ENCODE peak calls at places on chromosomes 4 and X, in five cellular contexts. H, Y, V, N and B are unnamed samples.
A peak's percentile ranks its signal among the peaks of the same experiment; 100 is the strongest.

GRCh38 chr4:124640037-124640730 is 72.3 kb downstream of the ANKRD50 start:
- DNase-seq in Y (no peak), N (no peak), V (peak; percentile 88), H (no peak), B (peak; percentile 97)

GRCh38 chr4:47744253-47744652 is 93.6 kb downstream of the CORIN start:
- DNase-seq in Y (no peak), N (no peak), V (no peak), H (no peak), B (peak; percentile 38)

GRCh38 chr4:144574004-144574403 is 72.0 kb upstream of the HHIP start:
- DNase-seq in Y (no peak), V (no peak), N (peak; percentile 24), H (no peak), B (no peak)

GRCh38 chr4:93897559-93897958 is 69.0 kb downstream of the ATOH1 start:
- DNase-seq in H (no peak), N (peak; percentile 16), V (no peak), Y (no peak), B (peak; percentile 39)

GRCh38 chr4:77095101-77095826 is 19.5 kb upstream of the CCNI start:
- DNase-seq in Y (peak; percentile 65), N (peak; percentile 81), H (no peak), V (peak; percentile 63), B (peak; percentile 70)

GRCh38 chr4:7827566-7827965 is 112.1 kb downstream of the AFAP1 start:
- DNase-seq in N (no peak), Y (no peak), V (no peak), H (no peak), B (no peak)

GRCh38 chr4:6404611-6405416 is 67.6 kb downstream of the PPP2R2C start:
- DNase-seq in N (no peak), Y (no peak), V (no peak), H (no peak), B (no peak)

GRCh38 chrX:150513564-150513963 is 54.9 kb upstream of the MTM1 start:
- DNase-seq in H (no peak), Y (no peak), N (no peak), V (peak; percentile 1), B (no peak)

GRCh38 chr4:158667651-158668198 is 4.0 kb downstream of the C4orf46 start:
- DNase-seq in N (peak; percentile 36), H (no peak), Y (peak; percentile 28), V (peak; percentile 27), B (peak; percentile 58)

GRCh38 chrX:63680423-63680822 is 104.6 kb downstream of the ARHGEF9 start:
- DNase-seq in N (no peak), H (no peak), V (no peak), Y (no peak), B (no peak)

GRCh38 chr4:57080781-57081650 is 29.2 kb downstream of the IGFBP7 start:
- DNase-seq in H (peak; percentile 99), Y (no peak), V (peak; percentile 95), N (peak; percentile 6), B (peak; percentile 85)

GRCh38 chr4:80309301-80310004 is 26.1 kb upstream of the CFAP299 start:
- DNase-seq in N (no peak), Y (no peak), V (peak; percentile 89), H (peak; percentile 54), B (peak; percentile 75)

GRCh38 chrX:9775930-9776329 is 10.3 kb upstream of the GPR143 start:
- DNase-seq in N (peak; percentile 20), H (no peak), V (no peak), Y (no peak), B (no peak)

GRCh38 chr4:125140966-125141495 is 173.7 kb upstream of the FAT4 start:
- DNase-seq in V (peak; percentile 19), Y (no peak), H (no peak), N (no peak), B (peak; percentile 32)

GRCh38 chr4:140637836-140638235 is 69.1 kb upstream of the UCP1 start:
- DNase-seq in V (peak; percentile 23), Y (peak; percentile 64), H (no peak), N (peak; percentile 67), B (peak; percentile 51)
- TF ChIP-seq CTCF in V (peak; percentile 16), Y (peak; percentile 59), H (peak; percentile 40), N (peak; percentile 55), B (peak; percentile 31)

GRCh38 chr4:16764622-16765021 is 133.8 kb downstream of the LDB2 start:
- DNase-seq in N (no peak), H (no peak), V (no peak), Y (no peak), B (peak; percentile 13)
- TF ChIP-seq CTCF in N (no peak), H (peak; percentile 29), V (peak; percentile 28), Y (no peak), B (no peak)

GRCh38 chr4:140152015-140152703 is 1.8 kb downstream of the MAML3 start:
- DNase-seq in N (no peak), V (no peak), H (no peak), Y (peak; percentile 66), B (no peak)
- TF ChIP-seq CTCF in N (no peak), V (no peak), H (no peak), Y (no peak), B (peak; percentile 16)

GRCh38 chrX:24285082-24285481 is 28.8 kb downstream of the SUPT20HL2 start:
- DNase-seq in N (peak; percentile 29), Y (no peak), H (no peak), V (no peak), B (peak; percentile 29)
- TF ChIP-seq CTCF in N (peak; percentile 18), Y (no peak), H (no peak), V (no peak), B (no peak)